ENCODE peak calls at places on chromosomes 4 and X, in nine cellular contexts. L, W, U, V, P, Y, D, S and B are unnamed samples. For H3K4me1, the result is how much of the 10 kb centered on the place peaks cover.

GRCh38 chrX:155179343-155179997 is 36.8 kb upstream of the VBP1 start:
- DNase-seq in V (no peak), W (no peak), D (no peak), L (no peak), U (no peak), Y (no peak), P (no peak), S (no peak), B (no peak)

GRCh38 chr4:38161208-38162113 is 201.3 kb downstream of the PTTG2 start:
- DNase-seq in S (no peak), P (no peak), U (no peak), V (no peak), W (no peak), D (no peak), L (no peak), Y (no peak), B (no peak)

GRCh38 chr4:85828295-85828910 is 353.5 kb downstream of the ARHGAP24 start:
- DNase-seq in S (no peak), W (no peak), P (no peak), D (no peak), V (no peak), L (no peak), Y (no peak), U (no peak), B (no peak)

GRCh38 chrX:148500428-148501120 is at the start of gene AFF2:
- DNase-seq in U (peak), S (no peak), P (peak), L (no peak), D (peak), W (peak), Y (no peak), V (peak), B (no peak)

GRCh38 chrX:154918060-154918483 is 31.9 kb downstream of the F8A1 start:
- DNase-seq in W (no peak), V (peak), P (peak), U (peak), L (peak), Y (peak), S (peak), D (peak), B (peak)

GRCh38 chr4:36086387-36086786 is 157.9 kb downstream of the ARAP2 start:
- DNase-seq in W (no peak), S (no peak), P (no peak), V (no peak), D (no peak), U (no peak), L (no peak), Y (no peak), B (no peak)

GRCh38 chr4:87258677-87259076 is 38.3 kb upstream of the KLHL8 start:
- DNase-seq in Y (no peak), L (no peak), D (no peak), U (no peak), W (no peak), P (no peak), V (no peak), S (no peak), B (no peak)

GRCh38 chr4:150116506-150116905 is 38.3 kb downstream of the DCLK2 start:
- DNase-seq in L (no peak), V (no peak), U (no peak), P (no peak), Y (no peak), D (no peak), W (no peak), S (no peak), B (no peak)

GRCh38 chr4:26127851-26128337 is 192.9 kb upstream of the RBPJ start:
- DNase-seq in W (no peak), V (peak), Y (no peak), D (no peak), L (no peak), S (no peak), U (no peak), P (no peak), B (no peak)

GRCh38 chrX:115147220-115147619 is 42.0 kb upstream of the RBMXL3 start:
- DNase-seq in U (no peak), L (no peak), Y (no peak), V (no peak), D (no peak), S (no peak), W (no peak), P (no peak), B (no peak)

GRCh38 chrX:20378291-20378920 is 111.7 kb upstream of the RPS6KA3 start:
- DNase-seq in U (no peak), Y (no peak), V (no peak), P (no peak), D (no peak), L (no peak), W (no peak), S (no peak), B (peak)

GRCh38 chrX:91434351-91435168 is at the start of gene PABPC5:
- DNase-seq in D (peak), U (peak), S (peak), V (peak), L (peak), Y (peak), W (peak), P (peak), B (peak)

GRCh38 chr4:112053825-112054224 is 91.4 kb upstream of the FAM241A start:
- DNase-seq in V (no peak), W (no peak), S (no peak), U (no peak), P (no peak), L (no peak), D (no peak), Y (no peak), B (no peak)

GRCh38 chr4:39032218-39033085 is at the start of gene TMEM156:
- DNase-seq in W (no peak), Y (no peak), S (no peak), L (no peak), V (no peak), P (no peak), U (no peak), D (no peak), B (no peak)

GRCh38 chr4:74055096-74055495 is 16.6 kb upstream of the CXCL3 start:
- DNase-seq in D (no peak), L (no peak), V (no peak), U (no peak), W (no peak), S (no peak), P (no peak), Y (no peak), B (no peak)
- H3K4me1 ChIP-seq in D (under half), L (under half), V (under half), U (under half), W (under half), S (under half), P (under half), Y (under half), B (under half)

GRCh38 chr4:132557660-132558059 is 591.4 kb upstream of the PCDH10 start:
- DNase-seq in U (no peak), L (no peak), D (no peak), W (no peak), P (no peak), V (no peak), Y (no peak), S (no peak), B (no peak)
- TF ChIP-seq CTCF in U (no peak), L (no peak), D (no peak), W (no peak), P (no peak), V (no peak), Y (no peak), S (no peak), B (no peak)

DNA sequence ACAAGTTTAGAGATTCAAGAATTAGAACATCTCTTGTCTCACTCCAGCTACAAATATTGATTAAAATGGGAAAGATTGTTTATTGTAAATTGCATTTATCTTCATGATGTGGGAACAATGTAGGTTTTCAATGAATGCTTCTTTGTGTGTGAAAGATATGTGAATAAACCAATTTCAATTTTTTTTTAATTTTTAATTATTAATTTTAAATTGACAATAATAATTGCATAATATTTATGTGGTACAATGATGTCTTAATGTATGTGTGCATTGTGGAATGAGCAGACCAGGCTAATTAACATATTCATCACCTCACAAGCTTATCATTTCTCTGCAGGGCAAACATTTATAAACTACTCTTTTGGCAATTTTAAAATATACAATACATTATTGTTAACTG is 281.1 kb downstream of the RAPGEF2 start:
- DNase-seq in U (no peak), S (no peak), P (no peak), Y (no peak), V (no peak), D (no peak), W (no peak), L (no peak), B (no peak)
- H3K27ac ChIP-seq in U (no peak), S (no peak), P (no peak), Y (no peak), V (no peak), D (no peak), W (no peak), L (no peak), B (no peak)

DNA sequence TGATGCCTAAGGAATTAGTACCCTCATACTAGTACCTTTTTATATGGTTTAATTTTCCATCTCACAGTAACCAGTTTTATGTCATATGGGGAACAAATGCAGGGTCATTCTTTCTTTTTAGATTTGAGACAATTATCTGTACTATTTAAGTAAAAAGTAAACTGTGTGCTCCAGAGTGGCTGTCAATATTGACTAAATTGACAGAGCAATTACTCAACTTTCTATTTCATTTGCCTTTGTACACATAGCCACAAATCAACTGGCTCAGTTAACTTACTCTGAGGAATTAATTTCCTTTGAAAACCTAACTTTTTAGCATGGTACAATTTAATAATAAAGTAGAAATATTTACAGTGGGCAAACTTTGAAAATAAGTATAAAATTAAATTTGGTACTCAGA is 28.5 kb upstream of the TEX13C start:
- DNase-seq in L (no peak), S (no peak), W (no peak), D (no peak), Y (no peak), V (no peak), U (no peak), P (no peak), B (no peak)
- H3K4me1 ChIP-seq in L (under half), S (under half), W (under half), D (under half), Y (under half), V (under half), U (under half), P (under half), B (under half)

DNA sequence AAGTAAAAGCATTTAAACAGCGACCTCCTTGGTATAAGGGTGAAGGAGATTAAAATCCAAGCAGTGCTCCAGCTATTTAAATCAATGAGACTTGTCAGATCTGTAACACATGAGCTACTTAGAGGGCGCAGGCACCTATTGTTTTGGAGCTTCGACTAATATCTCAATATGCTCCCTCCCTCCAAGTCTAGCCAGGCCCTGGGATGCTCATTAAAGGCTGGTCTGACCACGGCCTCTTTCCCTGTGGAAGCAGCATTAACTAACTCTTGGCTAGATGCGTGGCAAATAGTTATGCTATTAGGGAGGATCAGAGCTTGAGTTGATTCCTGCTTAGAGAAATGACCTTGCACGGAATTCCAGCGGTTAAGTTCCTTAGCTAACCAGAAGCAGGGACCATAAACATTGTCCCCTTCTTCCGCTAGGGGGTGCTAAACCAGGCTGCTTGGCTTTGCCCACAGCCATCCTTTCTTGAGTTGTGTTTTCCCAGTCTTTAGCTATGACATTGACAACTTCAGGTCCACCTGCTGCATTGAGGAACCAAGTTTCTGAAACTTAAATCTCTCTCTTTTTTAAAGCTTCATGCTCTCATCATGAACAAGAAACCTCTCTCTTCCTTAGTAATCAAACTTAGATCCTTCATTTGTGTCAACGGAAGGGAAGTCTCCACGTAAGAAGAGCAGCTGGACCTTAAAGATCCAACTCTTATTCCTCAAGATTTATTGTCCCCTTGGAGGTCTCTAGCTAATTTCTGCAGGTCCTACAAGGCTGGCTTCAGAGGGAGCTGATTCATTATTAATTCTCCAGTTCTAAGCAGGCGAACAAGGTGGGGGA is 80.7 kb upstream of the IGFBP7 start:
- DNase-seq in D (no peak), U (no peak), L (no peak), W (no peak), V (peak), P (no peak), Y (no peak), S (no peak), B (peak)
- TF ChIP-seq CTCF in D (peak), U (no peak), L (no peak), W (peak), V (peak), P (peak), Y (no peak), S (no peak), B (peak)